ENCODE peak calls at places on chromosomes 6 and 20, in seven cellular contexts. I is GM23248; N is endothelial cell of umbilical vein; R is fibroblast of lung; P is cardiac muscle cell; Y is psoas muscle; T is CD8-positive, alpha-beta T cell. M is an unnamed sample.

GRCh38 chr6:170279977-170280688 is 10.7 kb downstream of the DLL1 start:
- DNase-seq in N (peak; percentile 17), Y (peak; percentile 76), R (no peak), P (peak; percentile 33), T (peak; percentile 78), I (peak; percentile 66), M (peak; percentile 59)

GRCh38 chr20:8994045-8994444 is 74.8 kb upstream of the PLCB4 start:
- DNase-seq in T (no peak), N (no peak), Y (no peak), R (no peak), I (no peak), P (no peak), M (no peak)

GRCh38 chr20:29873946-29874345 is 1383.5 kb upstream of the DEFB115 start:
- DNase-seq in I (peak; percentile 63), T (no peak), Y (peak; percentile 32), P (peak; percentile 65), N (peak; percentile 37), R (peak; percentile 49), M (peak; percentile 59)

GRCh38 chr6:16739329-16739801 is 21.9 kb downstream of the ATXN1 start:
- DNase-seq in R (peak; percentile 97), I (peak; percentile 44), Y (no peak), T (no peak), N (no peak), P (no peak), M (peak; percentile 26)

GRCh38 chr6:33694401-33694931 is 17.0 kb downstream of the UQCC2 start:
- DNase-seq in I (peak; percentile 91), T (peak; percentile 79), R (peak; percentile 62), Y (no peak), P (peak; percentile 46), N (peak; percentile 84), M (peak; percentile 66)

GRCh38 chr6:26272171-26272631 is 92.8 kb upstream of the BTN3A2 start:
- DNase-seq in P (no peak), T (peak; percentile 75), I (peak; percentile 38), R (no peak), Y (peak; percentile 20), N (no peak), M (no peak)

GRCh38 chr6:13677878-13678254 is 33.8 kb downstream of the RANBP9 start:
- DNase-seq in Y (no peak), T (no peak), N (no peak), R (no peak), I (no peak), P (no peak), M (no peak)

GRCh38 chr20:32870985-32871384 is 12.3 kb downstream of the EFCAB8 start:
- DNase-seq in N (no peak), I (no peak), T (no peak), R (no peak), Y (no peak), P (no peak), M (no peak)

GRCh38 chr6:99492137-99492536 is 23.1 kb downstream of the USP45 start:
- DNase-seq in I (no peak), P (no peak), T (no peak), Y (no peak), N (no peak), R (no peak), M (no peak)

GRCh38 chr20:57069442-57069841 is 197.0 kb downstream of the BMP7 start:
- DNase-seq in N (no peak), T (no peak), Y (no peak), I (no peak), R (no peak), P (no peak), M (no peak)

GRCh38 chr6:168711666-168712300 is 270.8 kb downstream of the SMOC2 start:
- DNase-seq in P (no peak), N (no peak), R (no peak), Y (no peak), T (peak; percentile 32), I (no peak), M (no peak)

GRCh38 chr6:74250161-74250560 is 554.2 kb downstream of the CD109 start:
- DNase-seq in Y (no peak), T (no peak), P (peak; percentile 5), N (peak; percentile 15), I (no peak), R (peak; percentile 69), M (no peak)

GRCh38 chr6:89464295-89464694 is 31.3 kb downstream of the ANKRD6 start:
- DNase-seq in N (no peak), Y (no peak), P (no peak), T (no peak), R (no peak), I (no peak), M (no peak)

GRCh38 chr6:14382381-14383236 is 265.0 kb downstream of the CD83 start:
- DNase-seq in P (no peak), R (no peak), T (no peak), N (no peak), Y (no peak), I (no peak), M (no peak)

GRCh38 chr20:34472246-34472925 is 43.8 kb upstream of the DYNLRB1 start:
- DNase-seq in T (no peak), Y (no peak), N (peak; percentile 77), R (peak; percentile 66), I (peak; percentile 85), P (peak; percentile 50), M (peak; percentile 74)

GRCh38 chr20:53654932-53655674 is 61.5 kb upstream of the ZNF217 start:
- DNase-seq in N (no peak), R (no peak), I (peak; percentile 26), Y (no peak), P (no peak), T (no peak), M (no peak)

GRCh38 chr6:106141441-106142237 is 55.5 kb downstream of the PRDM1 start:
- DNase-seq in P (no peak), Y (no peak), R (peak; percentile 91), N (no peak), I (no peak), T (peak; percentile 56), M (no peak)

GRCh38 chr20:44423480-44423879 is 52.2 kb upstream of the TTPAL start:
- DNase-seq in P (no peak), I (no peak), R (no peak), T (no peak), N (no peak), Y (no peak), M (no peak)

GRCh38 chr6:20426177-20427082 is 24.8 kb downstream of the E2F3 start:
- DNase-seq in R (no peak), N (no peak), T (no peak), Y (no peak), I (no peak), P (no peak), M (peak; percentile 14)

GRCh38 chr6:63533952-63534351 is 38.3 kb upstream of the LOC128125822 start:
- DNase-seq in I (no peak), Y (no peak), R (no peak), N (no peak), P (no peak), T (no peak), M (no peak)

GRCh38 chr6:168179702-168180382 is 100.8 kb upstream of the FRMD1 start:
- DNase-seq in Y (no peak), N (no peak), P (no peak), T (peak; percentile 40), R (no peak), I (no peak), M (no peak)

GRCh38 chr6:37381579-37381978 is 27.8 kb downstream of the RNF8 start:
- DNase-seq in N (peak; percentile 60), Y (no peak), I (peak; percentile 67), P (peak; percentile 62), T (no peak), R (peak; percentile 72), M (peak; percentile 53)

GRCh38 chr6:134328792-134329191 is 10.9 kb upstream of the SGK1 start:
- DNase-seq in R (no peak), P (no peak), N (no peak), I (no peak), Y (no peak), T (no peak), M (no peak)

GRCh38 chr20:51641866-51642265 is 99.3 kb upstream of the NFATC2 start:
- DNase-seq in R (no peak), N (no peak), P (no peak), T (no peak), Y (no peak), I (no peak), M (no peak)

DNA sequence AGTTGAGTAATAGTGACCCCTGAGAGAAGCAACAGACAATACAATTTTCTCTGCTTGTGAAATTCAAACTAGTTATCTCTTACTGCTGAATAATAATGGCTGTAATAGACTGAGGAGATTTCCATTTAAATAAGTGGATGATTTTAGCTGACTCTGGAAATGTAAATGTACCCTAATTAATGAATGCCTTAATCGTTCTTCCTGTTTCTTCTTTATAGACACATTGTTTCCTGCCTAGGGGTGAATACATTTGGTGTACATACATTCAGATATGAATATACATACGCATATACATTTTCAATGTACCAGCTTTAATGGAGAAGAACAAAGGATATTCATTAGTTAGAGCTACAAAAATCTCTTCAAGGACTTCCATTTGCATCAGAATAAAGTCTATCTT is 611.9 kb downstream of the TFAP2B start:
- DNase-seq in Y (no peak), R (no peak), P (no peak), T (no peak), I (no peak), N (no peak), M (no peak)
- H3K4me3 ChIP-seq in Y (no peak overlapping the region), R (no peak overlapping the region), P (no peak overlapping the region), T (no peak overlapping the region), I (no peak overlapping the region), N (no peak overlapping the region), M (no peak overlapping the region)

DNA sequence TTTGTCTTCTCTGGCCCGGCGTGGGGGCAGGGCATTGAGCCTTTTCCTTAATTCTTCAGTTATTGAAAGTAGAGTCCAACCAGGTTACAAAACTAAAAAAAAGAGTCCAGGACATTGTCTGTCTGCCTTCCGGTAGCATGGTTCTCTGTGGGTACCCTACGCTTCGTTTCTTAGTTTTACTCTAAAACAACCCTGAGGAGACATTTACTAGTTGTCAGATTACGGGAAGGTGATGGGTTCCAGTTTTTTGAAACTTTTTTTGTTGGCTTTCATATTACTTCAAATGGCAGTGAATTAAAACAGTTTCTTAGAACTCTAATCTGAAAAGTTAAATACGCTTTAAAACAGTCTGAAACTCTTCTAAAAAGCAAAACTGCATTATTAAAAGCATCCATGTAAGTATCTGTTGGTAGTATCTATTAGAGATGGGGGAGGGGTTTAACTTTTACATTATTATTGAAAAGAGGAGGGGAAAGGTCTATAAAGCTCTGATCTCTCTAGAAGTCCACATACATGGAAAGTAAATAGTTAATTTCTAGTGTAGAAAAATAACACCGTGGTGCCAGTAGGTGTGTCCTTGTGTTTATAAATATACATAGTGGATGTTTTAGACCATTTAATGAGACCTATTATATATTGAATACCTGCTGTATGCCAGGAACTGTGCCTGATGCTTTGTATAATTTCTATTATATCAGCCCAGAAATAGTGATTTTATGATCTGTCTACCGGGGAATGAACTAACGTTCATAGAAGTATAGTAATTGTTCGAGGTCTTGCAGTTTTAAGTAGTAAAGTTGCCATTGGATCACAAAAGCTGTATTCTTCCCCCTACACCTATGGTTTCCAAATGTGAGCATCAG is 2.3 kb downstream of the BICRAL start:
- DNase-seq in Y (no peak), N (peak; percentile 51), R (peak; percentile 10), I (peak; percentile 67), P (no peak), T (no peak), M (peak; percentile 39)
- H3K4me1 ChIP-seq in Y (peaks cover 35% of the 10 kb centered on the region), N (peaks cover 16% of the 10 kb centered on the region), R (peaks cover 5% of the 10 kb centered on the region), I (peaks cover 23% of the 10 kb centered on the region), P (peaks cover 16% of the 10 kb centered on the region), T (peaks cover 59% of the 10 kb centered on the region), M (peaks cover 33% of the 10 kb centered on the region)

GRCh38 chr6:10381133-10381829 is 33.6 kb downstream of the TFAP2A start:
- DNase-seq in T (no peak), N (no peak), Y (no peak), P (no peak), R (no peak), I (no peak), M (no peak)
- H3K4me3 ChIP-seq in T (no peak overlapping the region), N (no peak overlapping the region), Y (no peak overlapping the region), P (no peak overlapping the region), R (no peak overlapping the region), I (no peak overlapping the region), M (no peak overlapping the region)

GRCh38 chr20:2699775-2700413 is 7.3 kb downstream of the EBF4 start:
- DNase-seq in I (no peak), Y (no peak), P (no peak), T (peak; percentile 34), N (no peak), R (no peak), M (no peak)
- H3K4me1 ChIP-seq in I (no peaks in the 10 kb centered on the region), Y (no peaks in the 10 kb centered on the region), P (no peaks in the 10 kb centered on the region), T (no peaks in the 10 kb centered on the region), N (no peaks in the 10 kb centered on the region), R (no peaks in the 10 kb centered on the region), M (no peaks in the 10 kb centered on the region)